ENCODE peak calls at places on chromosomes 6 and 20, in seven cellular contexts. B, L, F, Y, T, X and I are unnamed samples.

GRCh38 chr6:157873735-157874344 is 50.8 kb downstream of the SNX9 start:
- DNase-seq in B (peak), L (peak), F (peak), Y (peak), T (peak), X (peak), I (peak)

GRCh38 chr20:34312544-34313217 is 9.5 kb upstream of the AHCY start:
- DNase-seq in B (peak), L (peak), F (peak), Y (peak), T (peak), X (peak), I (peak)

GRCh38 chr6:124132256-124132655 is 328.6 kb downstream of the NKAIN2 start:
- DNase-seq in B (no peak), L (no peak), F (no peak), Y (no peak), T (no peak), X (no peak), I (no peak)

GRCh38 chr6:105981002-105981887 is 104.9 kb upstream of the PRDM1 start:
- DNase-seq in B (no peak), L (no peak), F (no peak), Y (peak), T (peak), X (peak), I (peak)

GRCh38 chr6:89239338-89239737 is 22.2 kb upstream of the GABRR1 start:
- DNase-seq in B (no peak), L (no peak), F (no peak), Y (peak), T (no peak), X (peak), I (peak)

GRCh38 chr6:16146527-16146955 is 17.7 kb downstream of the MYLIP start:
- DNase-seq in B (peak), L (no peak), F (no peak), Y (no peak), T (no peak), X (no peak), I (no peak)

GRCh38 chr20:39631557-39631956 is 669.4 kb downstream of the DHX35 start:
- DNase-seq in B (no peak), L (no peak), F (no peak), Y (no peak), T (no peak), X (no peak), I (no peak)

GRCh38 chr20:37544386-37544785 is 16.7 kb upstream of the BLCAP start:
- DNase-seq in B (no peak), L (no peak), F (no peak), Y (no peak), T (no peak), X (no peak), I (peak)

GRCh38 chr20:46681032-46681854 is 8.0 kb downstream of the TP53RK start:
- DNase-seq in B (peak), L (peak), F (peak), Y (peak), T (peak), X (peak), I (peak)

GRCh38 chr20:20741067-20742045 is 28.9 kb upstream of the RALGAPA2 start:
- DNase-seq in B (no peak), L (no peak), F (no peak), Y (no peak), T (no peak), X (no peak), I (no peak)

GRCh38 chr20:2528671-2529070 is 7.7 kb upstream of the TMC2 start:
- DNase-seq in B (no peak), L (no peak), F (no peak), Y (no peak), T (no peak), X (no peak), I (no peak)

GRCh38 chr6:99589290-99589672 is 17.4 kb upstream of the PRDM13 start:
- DNase-seq in B (peak), L (peak), F (no peak), Y (no peak), T (no peak), X (peak), I (peak)

GRCh38 chr6:62286470-62286843 is 432 bp upstream of the KHDRBS2 start:
- DNase-seq in B (no peak), L (no peak), F (no peak), Y (no peak), T (no peak), X (no peak), I (no peak)

GRCh38 chr6:43727634-43728033 is 40.0 kb upstream of the MRPS18A start:
- DNase-seq in B (no peak), L (no peak), F (no peak), Y (no peak), T (no peak), X (no peak), I (no peak)

GRCh38 chr6:81655696-81656095 is 96.8 kb downstream of the TENT5A start:
- DNase-seq in B (no peak), L (no peak), F (no peak), Y (no peak), T (no peak), X (no peak), I (no peak)

GRCh38 chr20:41654884-41655283 is 36.7 kb upstream of the CHD6 start:
- DNase-seq in B (no peak), L (peak), F (no peak), Y (peak), T (no peak), X (peak), I (peak)

GRCh38 chr6:158016571-158017383 is 35.1 kb downstream of the SYNJ2 start:
- DNase-seq in B (no peak), L (no peak), F (no peak), Y (no peak), T (no peak), X (no peak), I (no peak)

GRCh38 chr6:170172825-170173231 is 118.0 kb downstream of the DLL1 start:
- DNase-seq in B (no peak), L (no peak), F (no peak), Y (no peak), T (no peak), X (peak), I (no peak)

GRCh38 chr6:23154159-23154558 is 584.8 kb downstream of the HDGFL1 start:
- DNase-seq in B (no peak), L (no peak), F (no peak), Y (no peak), T (no peak), X (no peak), I (no peak)

GRCh38 chr6:170114956-170115855 is 175.7 kb downstream of the DLL1 start:
- DNase-seq in B (no peak), L (no peak), F (no peak), Y (no peak), T (no peak), X (no peak), I (peak)

GRCh38 chr20:62990306-62990825 is 16.4 kb downstream of the BHLHE23 start:
- DNase-seq in B (no peak), L (no peak), F (no peak), Y (no peak), T (no peak), X (no peak), I (no peak)

GRCh38 chr6:79601020-79601609 is 30.0 kb upstream of the SH3BGRL2 start:
- DNase-seq in B (no peak), L (peak), F (no peak), Y (no peak), T (no peak), X (no peak), I (no peak)

GRCh38 chr6:13700232-13700631 is 11.4 kb downstream of the RANBP9 start:
- DNase-seq in B (no peak), L (no peak), F (no peak), Y (no peak), T (no peak), X (no peak), I (no peak)

GRCh38 chr6:15365273-15365687 is 119.4 kb downstream of the JARID2 start:
- DNase-seq in B (no peak), L (peak), F (peak), Y (peak), T (peak), X (peak), I (peak)

GRCh38 chr6:130913119-130913518 is 85.9 kb downstream of the SMLR1 start:
- DNase-seq in B (no peak), L (no peak), F (no peak), Y (peak), T (no peak), X (peak), I (no peak)

GRCh38 chr20:19321176-19321575 is 108.7 kb downstream of the SLC24A3 start:
- DNase-seq in B (no peak), L (no peak), F (no peak), Y (no peak), T (no peak), X (no peak), I (no peak)

GRCh38 chr20:39356913-39357312 is 394.8 kb downstream of the DHX35 start:
- DNase-seq in B (no peak), L (no peak), F (no peak), Y (no peak), T (no peak), X (no peak), I (no peak)

GRCh38 chr20:17749979-17750721 is 50.4 kb downstream of the BANF2 start:
- DNase-seq in B (no peak), L (peak), F (no peak), Y (no peak), T (no peak), X (no peak), I (no peak)

GRCh38 chr20:10115021-10115420 is 80.2 kb downstream of the ANKEF1 start:
- DNase-seq in B (no peak), L (peak), F (no peak), Y (no peak), T (no peak), X (no peak), I (no peak)

GRCh38 chr20:34544109-34544793 is 14.3 kb upstream of the MAP1LC3A start:
- DNase-seq in B (no peak), L (no peak), F (no peak), Y (no peak), T (no peak), X (peak), I (peak)

GRCh38 chr20:3044336-3044965 is 1.0 kb downstream of the GNRH2 start:
- DNase-seq in B (no peak), L (no peak), F (no peak), Y (no peak), T (no peak), X (no peak), I (no peak)